ENCODE peak calls at places on chromosomes 1 and 21, in five cellular contexts. F is T-helper 2 cell, A is cardiac fibroblast, U is H7, X is nucleus accumbens. I is an unnamed sample.

GRCh38 chr1:203726417-203726867 is 38.5 kb upstream of the LAX1 start:
- DNase-seq in A (peak), U (no peak), X (no peak), F (no peak), I (no peak)

GRCh38 chr1:226001852-226002666 is 2.9 kb upstream of the SDE2 start:
- DNase-seq in X (no peak), A (peak), F (peak), U (no peak), I (no peak)

GRCh38 chr1:47128221-47128620 is 9.0 kb upstream of the CYP4A22 start:
- DNase-seq in X (no peak), F (no peak), A (no peak), U (no peak), I (no peak)

GRCh38 chr1:245698116-245698515 is 543.3 kb downstream of the KIF26B start:
- DNase-seq in U (no peak), X (no peak), F (no peak), A (no peak), I (no peak)

GRCh38 chr21:29145354-29145782 is 14.9 kb downstream of the MAP3K7CL start:
- DNase-seq in X (no peak), U (no peak), A (peak), F (no peak), I (peak)

GRCh38 chr1:199719156-199719842 is 308.2 kb upstream of the NR5A2 start:
- DNase-seq in A (no peak), U (no peak), F (no peak), X (no peak), I (no peak)

GRCh38 chr1:226034482-226034881 is 28.0 kb upstream of the H3-3A start:
- DNase-seq in A (peak), X (no peak), F (no peak), U (no peak), I (peak)

GRCh38 chr1:179821524-179821923 is 56.1 kb downstream of the TOR1AIP2 start:
- DNase-seq in F (no peak), X (no peak), A (no peak), U (no peak), I (no peak)

GRCh38 chr1:113536182-113536780 is 146.0 kb downstream of the MAGI3 start:
- DNase-seq in F (no peak), X (no peak), U (no peak), A (peak), I (peak)

GRCh38 chr1:47791879-47792608 is 205.1 kb downstream of the TRABD2B start:
- DNase-seq in X (no peak), U (no peak), A (no peak), F (no peak), I (peak)